ENCODE peak calls at places on chromosomes 2 and 18, in eight cellular contexts. One of them, this sample, is unnamed.

GRCh38 chr18:55202232-55202917 is 243.1 kb upstream of the CCDC68 start:
- DNase-seq in WTC11: no peak
- DNase-seq in fibroblast of villous mesenchyme: no peak
- DNase-seq in GM04504: no peak
- DNase-seq in G401: no peak
- DNase-seq in IMR-90: no peak
- DNase-seq in natural killer cell: no peak
- DNase-seq in NCI-H2081: no peak
- DNase-seq in this sample: no peak

GRCh38 chr2:96153291-96153713 is 8.1 kb upstream of the DUSP2 start:
- DNase-seq in NCI-H2081: no peak
- DNase-seq in IMR-90: no peak
- DNase-seq in natural killer cell: no peak
- DNase-seq in WTC11: no peak
- DNase-seq in G401: no peak
- DNase-seq in GM04504: no peak
- DNase-seq in fibroblast of villous mesenchyme: no peak
- DNase-seq in this sample: no peak

GRCh38 chr2:28225472-28225915 is 167.2 kb upstream of the FOSL2 start:
- DNase-seq in G401: no peak
- DNase-seq in IMR-90: no peak
- DNase-seq in natural killer cell: no peak
- DNase-seq in NCI-H2081: no peak
- DNase-seq in GM04504: no peak
- DNase-seq in WTC11: no peak
- DNase-seq in fibroblast of villous mesenchyme: peak
- DNase-seq in this sample: no peak

GRCh38 chr2:104847821-104848160 is 6.1 kb upstream of the POU3F3 start:
- DNase-seq in NCI-H2081: no peak
- DNase-seq in G401: no peak
- DNase-seq in GM04504: no peak
- DNase-seq in IMR-90: no peak
- DNase-seq in fibroblast of villous mesenchyme: no peak
- DNase-seq in natural killer cell: no peak
- DNase-seq in WTC11: no peak
- DNase-seq in this sample: no peak

GRCh38 chr18:9434240-9434701 is 41.0 kb upstream of the RALBP1 start:
- DNase-seq in G401: no peak
- DNase-seq in fibroblast of villous mesenchyme: no peak
- DNase-seq in GM04504: no peak
- DNase-seq in WTC11: peak
- DNase-seq in IMR-90: no peak
- DNase-seq in NCI-H2081: no peak
- DNase-seq in natural killer cell: no peak
- DNase-seq in this sample: no peak

GRCh38 chr2:102397167-102397566 is 25.8 kb upstream of the IL18RAP start:
- DNase-seq in fibroblast of villous mesenchyme: no peak
- DNase-seq in WTC11: no peak
- DNase-seq in natural killer cell: no peak
- DNase-seq in NCI-H2081: no peak
- DNase-seq in IMR-90: no peak
- DNase-seq in GM04504: no peak
- DNase-seq in G401: no peak
- DNase-seq in this sample: no peak

GRCh38 chr2:121282800-121283382 is 2.1 kb downstream of the TFCP2L1 start:
- DNase-seq in WTC11: no peak
- DNase-seq in fibroblast of villous mesenchyme: no peak
- DNase-seq in natural killer cell: no peak
- DNase-seq in G401: no peak
- DNase-seq in NCI-H2081: no peak
- DNase-seq in IMR-90: no peak
- DNase-seq in GM04504: no peak
- DNase-seq in this sample: no peak

GRCh38 chr2:9366041-9366440 is 57.3 kb downstream of the ITGB1BP1 start:
- DNase-seq in IMR-90: no peak
- DNase-seq in G401: peak
- DNase-seq in natural killer cell: no peak
- DNase-seq in fibroblast of villous mesenchyme: no peak
- DNase-seq in WTC11: no peak
- DNase-seq in GM04504: no peak
- DNase-seq in NCI-H2081: no peak
- DNase-seq in this sample: no peak

GRCh38 chr2:205133544-205133943 is 548.8 kb upstream of the NRP2 start:
- DNase-seq in fibroblast of villous mesenchyme: no peak
- DNase-seq in G401: no peak
- DNase-seq in GM04504: no peak
- DNase-seq in IMR-90: no peak
- DNase-seq in WTC11: no peak
- DNase-seq in NCI-H2081: no peak
- DNase-seq in natural killer cell: no peak
- DNase-seq in this sample: no peak

GRCh38 chr18:51724790-51725721 is 527.6 kb upstream of the MEX3C start:
- DNase-seq in IMR-90: no peak
- DNase-seq in NCI-H2081: peak
- DNase-seq in fibroblast of villous mesenchyme: no peak
- DNase-seq in GM04504: no peak
- DNase-seq in WTC11: no peak
- DNase-seq in natural killer cell: no peak
- DNase-seq in G401: no peak
- DNase-seq in this sample: no peak

GRCh38 chr18:13273800-13274199 is 55.2 kb downstream of the LDLRAD4 start:
- DNase-seq in NCI-H2081: no peak
- DNase-seq in fibroblast of villous mesenchyme: no peak
- DNase-seq in GM04504: no peak
- DNase-seq in G401: no peak
- DNase-seq in WTC11: no peak
- DNase-seq in IMR-90: no peak
- DNase-seq in natural killer cell: no peak
- DNase-seq in this sample: no peak

GRCh38 chr18:32276896-32277295 is 87.1 kb downstream of the MEP1B start:
- DNase-seq in NCI-H2081: no peak
- DNase-seq in natural killer cell: no peak
- DNase-seq in WTC11: no peak
- DNase-seq in GM04504: no peak
- DNase-seq in IMR-90: no peak
- DNase-seq in G401: no peak
- DNase-seq in fibroblast of villous mesenchyme: no peak
- DNase-seq in this sample: no peak

GRCh38 chr2:106160786-106161261 is 33.3 kb downstream of the UXS1 start:
- DNase-seq in fibroblast of villous mesenchyme: no peak
- DNase-seq in IMR-90: no peak
- DNase-seq in NCI-H2081: peak
- DNase-seq in GM04504: no peak
- DNase-seq in natural killer cell: no peak
- DNase-seq in G401: no peak
- DNase-seq in WTC11: no peak
- DNase-seq in this sample: no peak

GRCh38 chr2:173631123-173631450 is 276.4 kb downstream of the CDCA7 start:
- DNase-seq in fibroblast of villous mesenchyme: peak
- DNase-seq in natural killer cell: no peak
- DNase-seq in NCI-H2081: peak
- DNase-seq in G401: no peak
- DNase-seq in IMR-90: peak
- DNase-seq in WTC11: no peak
- DNase-seq in GM04504: peak
- DNase-seq in this sample: peak

GRCh38 chr2:159090514-159091201 is 122.2 kb downstream of the TANC1 start:
- DNase-seq in fibroblast of villous mesenchyme: peak
- DNase-seq in WTC11: no peak
- DNase-seq in GM04504: no peak
- DNase-seq in G401: peak
- DNase-seq in NCI-H2081: no peak
- DNase-seq in natural killer cell: no peak
- DNase-seq in IMR-90: peak
- DNase-seq in this sample: no peak

GRCh38 chr2:26521054-26521912 is 43.4 kb upstream of the OTOF start:
- DNase-seq in G401: no peak
- DNase-seq in WTC11: peak
- DNase-seq in IMR-90: no peak
- DNase-seq in fibroblast of villous mesenchyme: peak
- DNase-seq in natural killer cell: no peak
- DNase-seq in GM04504: no peak
- DNase-seq in NCI-H2081: peak
- DNase-seq in this sample: no peak

GRCh38 chr2:163775304-163775703 is 39.5 kb upstream of the FIGN start:
- DNase-seq in NCI-H2081: no peak
- DNase-seq in GM04504: no peak
- DNase-seq in IMR-90: no peak
- DNase-seq in fibroblast of villous mesenchyme: no peak
- DNase-seq in natural killer cell: no peak
- DNase-seq in WTC11: no peak
- DNase-seq in G401: no peak
- DNase-seq in this sample: no peak

GRCh38 chr2:220373878-220374277 is 746.4 kb downstream of the SLC4A3 start:
- DNase-seq in NCI-H2081: no peak
- DNase-seq in fibroblast of villous mesenchyme: peak
- DNase-seq in IMR-90: peak
- DNase-seq in G401: no peak
- DNase-seq in WTC11: no peak
- DNase-seq in natural killer cell: no peak
- DNase-seq in GM04504: no peak
- DNase-seq in this sample: no peak

GRCh38 chr2:201358684-201359083 is 1.5 kb upstream of the FLACC1 start:
- DNase-seq in fibroblast of villous mesenchyme: peak
- DNase-seq in natural killer cell: no peak
- DNase-seq in G401: no peak
- DNase-seq in WTC11: no peak
- DNase-seq in NCI-H2081: no peak
- DNase-seq in IMR-90: peak
- DNase-seq in GM04504: no peak
- DNase-seq in this sample: no peak

GRCh38 chr18:45402485-45403056 is 212.7 kb upstream of the SLC14A2 start:
- DNase-seq in GM04504: no peak
- DNase-seq in G401: no peak
- DNase-seq in natural killer cell: no peak
- DNase-seq in WTC11: no peak
- DNase-seq in fibroblast of villous mesenchyme: no peak
- DNase-seq in NCI-H2081: no peak
- DNase-seq in IMR-90: peak
- DNase-seq in this sample: no peak

GRCh38 chr2:140270229-140270628 is 1490.0 kb upstream of the NXPH2 start:
- DNase-seq in natural killer cell: no peak
- DNase-seq in IMR-90: no peak
- DNase-seq in fibroblast of villous mesenchyme: no peak
- DNase-seq in WTC11: no peak
- DNase-seq in NCI-H2081: peak
- DNase-seq in GM04504: no peak
- DNase-seq in G401: no peak
- DNase-seq in this sample: peak

GRCh38 chr18:25827961-25828561 is 262.4 kb downstream of the SS18 start:
- DNase-seq in IMR-90: peak
- DNase-seq in natural killer cell: no peak
- DNase-seq in fibroblast of villous mesenchyme: peak
- DNase-seq in WTC11: peak
- DNase-seq in GM04504: no peak
- DNase-seq in NCI-H2081: no peak
- DNase-seq in G401: peak
- DNase-seq in this sample: no peak

GRCh38 chr18:28114472-28114871 is 62.5 kb downstream of the CDH2 start:
- DNase-seq in fibroblast of villous mesenchyme: no peak
- DNase-seq in natural killer cell: no peak
- DNase-seq in G401: no peak
- DNase-seq in GM04504: no peak
- DNase-seq in NCI-H2081: no peak
- DNase-seq in IMR-90: peak
- DNase-seq in WTC11: no peak
- DNase-seq in this sample: no peak

GRCh38 chr2:55781542-55781941 is 87.9 kb upstream of the PNPT1 start:
- DNase-seq in GM04504: no peak
- DNase-seq in fibroblast of villous mesenchyme: no peak
- DNase-seq in WTC11: no peak
- DNase-seq in G401: no peak
- DNase-seq in NCI-H2081: no peak
- DNase-seq in natural killer cell: no peak
- DNase-seq in IMR-90: no peak
- DNase-seq in this sample: no peak

GRCh38 chr18:50044402-50044801 is 150.5 kb downstream of the MYO5B start:
- DNase-seq in NCI-H2081: no peak
- DNase-seq in fibroblast of villous mesenchyme: no peak
- DNase-seq in natural killer cell: no peak
- DNase-seq in G401: peak
- DNase-seq in GM04504: no peak
- DNase-seq in WTC11: peak
- DNase-seq in IMR-90: no peak
- DNase-seq in this sample: no peak

GRCh38 chr2:138766464-138766863 is 13.7 kb downstream of the NXPH2 start:
- DNase-seq in WTC11: no peak
- DNase-seq in fibroblast of villous mesenchyme: no peak
- DNase-seq in natural killer cell: no peak
- DNase-seq in IMR-90: no peak
- DNase-seq in GM04504: no peak
- DNase-seq in NCI-H2081: no peak
- DNase-seq in G401: no peak
- DNase-seq in this sample: no peak

GRCh38 chr2:102185347-102185746 is 1.5 kb upstream of the IL1RL2 start:
- DNase-seq in GM04504: no peak
- DNase-seq in IMR-90: no peak
- DNase-seq in WTC11: no peak
- DNase-seq in fibroblast of villous mesenchyme: peak
- DNase-seq in NCI-H2081: no peak
- DNase-seq in G401: no peak
- DNase-seq in natural killer cell: no peak
- DNase-seq in this sample: peak

GRCh38 chr2:33380001-33380609 is 96.3 kb upstream of the RASGRP3 start:
- DNase-seq in IMR-90: no peak
- DNase-seq in WTC11: no peak
- DNase-seq in fibroblast of villous mesenchyme: no peak
- DNase-seq in GM04504: no peak
- DNase-seq in NCI-H2081: no peak
- DNase-seq in G401: no peak
- DNase-seq in natural killer cell: no peak
- DNase-seq in this sample: no peak

GRCh38 chr2:222418734-222419133 is 5.6 kb upstream of the SGPP2 start:
- DNase-seq in NCI-H2081: no peak
- DNase-seq in IMR-90: no peak
- DNase-seq in GM04504: no peak
- DNase-seq in G401: no peak
- DNase-seq in natural killer cell: no peak
- DNase-seq in fibroblast of villous mesenchyme: no peak
- DNase-seq in WTC11: no peak
- DNase-seq in this sample: no peak

GRCh38 chr2:236899945-236900640 is 185.6 kb upstream of the COPS8 start:
- DNase-seq in GM04504: no peak
- DNase-seq in WTC11: no peak
- DNase-seq in IMR-90: no peak
- DNase-seq in fibroblast of villous mesenchyme: no peak
- DNase-seq in NCI-H2081: no peak
- DNase-seq in G401: no peak
- DNase-seq in natural killer cell: no peak
- DNase-seq in this sample: no peak

GRCh38 chr2:231614559-231615057 is 21.9 kb downstream of the TEX44 start:
- DNase-seq in GM04504: no peak
- DNase-seq in WTC11: no peak
- DNase-seq in fibroblast of villous mesenchyme: no peak
- DNase-seq in IMR-90: no peak
- DNase-seq in G401: no peak
- DNase-seq in natural killer cell: no peak
- DNase-seq in NCI-H2081: no peak
- DNase-seq in this sample: peak

GRCh38 chr2:173652311-173652710 is 297.6 kb downstream of the CDCA7 start:
- DNase-seq in NCI-H2081: no peak
- DNase-seq in fibroblast of villous mesenchyme: peak
- DNase-seq in WTC11: no peak
- DNase-seq in G401: no peak
- DNase-seq in IMR-90: peak
- DNase-seq in GM04504: peak
- DNase-seq in natural killer cell: no peak
- DNase-seq in this sample: no peak

GRCh38 chr18:74264303-74265020 is 27.3 kb downstream of the CYB5A start:
- DNase-seq in NCI-H2081: no peak
- DNase-seq in WTC11: no peak
- DNase-seq in IMR-90: no peak
- DNase-seq in fibroblast of villous mesenchyme: no peak
- DNase-seq in GM04504: no peak
- DNase-seq in G401: no peak
- DNase-seq in natural killer cell: no peak
- DNase-seq in this sample: no peak

GRCh38 chr18:13573750-13574149 is 152.6 kb downstream of the FAM210A start:
- DNase-seq in fibroblast of villous mesenchyme: no peak
- DNase-seq in WTC11: no peak
- DNase-seq in natural killer cell: no peak
- DNase-seq in NCI-H2081: no peak
- DNase-seq in G401: no peak
- DNase-seq in IMR-90: no peak
- DNase-seq in GM04504: no peak
- DNase-seq in this sample: no peak

This sample was measured in pons.